ENCODE peak calls at places on chromosomes 13 and 19, in nine cellular contexts. E, K, Z, V, I, S, U, O and W are unnamed samples.

GRCh38 chr13:76389321-76389720 is 496.9 kb downstream of the KCTD12 start:
- DNase-seq in E (no peak), K (no peak), Z (no peak), V (no peak), I (no peak), S (no peak), U (no peak), O (no peak), W (no peak)

GRCh38 chr19:57850553-57851017 is 926 bp downstream of the ZNF587 start:
- DNase-seq in E (peak; percentile 70), K (no peak), Z (no peak), V (peak; percentile 36), I (peak; percentile 42), S (no peak), U (no peak), O (no peak), W (peak; percentile 17)

GRCh38 chr19:16185925-16186234 is 670 bp downstream of the FAM32A start:
- DNase-seq in E (no peak), K (no peak), Z (no peak), V (no peak), I (no peak), S (no peak), U (no peak), O (no peak), W (no peak)

GRCh38 chr13:100443278-100443997 is 145.2 kb downstream of the GGACT start:
- DNase-seq in E (no peak), K (no peak), Z (no peak), V (no peak), I (no peak), S (no peak), U (no peak), O (no peak), W (peak; percentile 7)

GRCh38 chr13:74444161-74444571 is 310.0 kb upstream of the KLF12 start:
- DNase-seq in E (no peak), K (no peak), Z (no peak), V (no peak), I (no peak), S (no peak), U (no peak), O (no peak), W (no peak)

GRCh38 chr13:97911311-97912138 is 42.0 kb upstream of the IPO5 start:
- DNase-seq in E (no peak), K (no peak), Z (no peak), V (peak; percentile 63), I (peak; percentile 22), S (no peak), U (no peak), O (no peak), W (no peak)

GRCh38 chr19:3576696-3577443 is 4.1 kb downstream of the HMG20B start:
- DNase-seq in E (peak; percentile 50), K (no peak), Z (peak; percentile 32), V (peak; percentile 91), I (peak; percentile 85), S (no peak), U (no peak), O (peak; percentile 40), W (peak; percentile 12)

GRCh38 chr13:43377149-43377548 is 353.8 kb downstream of the DNAJC15 start:
- DNase-seq in E (no peak), K (no peak), Z (no peak), V (no peak), I (peak; percentile 48), S (no peak), U (no peak), O (no peak), W (no peak)

GRCh38 chr13:99214232-99214631 is 13.6 kb downstream of the UBAC2 start:
- DNase-seq in E (no peak), K (no peak), Z (no peak), V (no peak), I (no peak), S (no peak), U (no peak), O (no peak), W (no peak)

GRCh38 chr13:21361706-21362105 is 97.4 kb downstream of the ZDHHC20 start:
- DNase-seq in E (no peak), K (no peak), Z (no peak), V (no peak), I (no peak), S (no peak), U (no peak), O (no peak), W (no peak)

GRCh38 chr13:76129305-76130040 is 493.3 kb downstream of the LMO7 start:
- DNase-seq in E (no peak), K (no peak), Z (no peak), V (no peak), I (no peak), S (no peak), U (no peak), O (no peak), W (no peak)